ENCODE peak calls at places on chromosome 17, in five cellular contexts. One of them, this sample, is unnamed. For H3K4me1, the result is how much of the 10 kb centered on the place peaks cover.

GRCh38 chr17:2212328-2212981 is 91.1 kb downstream of the SMG6 start:
- DNase-seq in A549: no peak
- DNase-seq in right lobe of liver: no peak
- DNase-seq in stomach: no peak
- DNase-seq in tibial artery: peak
- DNase-seq in this sample: no peak

GRCh38 chr17:74239169-74239568 is 25.8 kb downstream of the TTYH2 start:
- DNase-seq in A549: no peak
- DNase-seq in stomach: no peak
- DNase-seq in right lobe of liver: peak
- DNase-seq in tibial artery: no peak
- DNase-seq in this sample: no peak

GRCh38 chr17:79413591-79413990 is 197.3 kb downstream of the RBFOX3 start:
- DNase-seq in right lobe of liver: no peak
- DNase-seq in tibial artery: no peak
- DNase-seq in A549: no peak
- DNase-seq in stomach: no peak
- DNase-seq in this sample: peak

GRCh38 chr17:79812969-79813825 is 16.3 kb upstream of the CBX8 start:
- DNase-seq in tibial artery: no peak
- DNase-seq in stomach: no peak
- DNase-seq in A549: peak
- DNase-seq in right lobe of liver: no peak
- DNase-seq in this sample: no peak

GRCh38 chr17:66542967-66543525 is 240.6 kb downstream of the PRKCA start:
- DNase-seq in stomach: no peak
- DNase-seq in A549: no peak
- DNase-seq in tibial artery: no peak
- DNase-seq in right lobe of liver: no peak
- DNase-seq in this sample: no peak

GRCh38 chr17:12856451-12856850 is 67.2 kb downstream of the ARHGAP44 start:
- DNase-seq in right lobe of liver: no peak
- DNase-seq in stomach: no peak
- DNase-seq in A549: no peak
- DNase-seq in tibial artery: no peak
- DNase-seq in this sample: no peak

GRCh38 chr17:64345691-64346376 is 44.8 kb downstream of the PECAM1 start:
- DNase-seq in A549: no peak
- DNase-seq in right lobe of liver: no peak
- DNase-seq in tibial artery: peak
- DNase-seq in stomach: no peak
- DNase-seq in this sample: no peak

GRCh38 chr17:78993981-78994671 is 14.4 kb upstream of the LGALS3BP start:
- DNase-seq in tibial artery: peak
- DNase-seq in A549: no peak
- DNase-seq in right lobe of liver: peak
- DNase-seq in stomach: peak
- DNase-seq in this sample: peak

GRCh38 chr17:7575959-7576358 is 3.5 kb upstream of the CD68 start:
- DNase-seq in stomach: no peak
- DNase-seq in A549: no peak
- DNase-seq in right lobe of liver: no peak
- DNase-seq in tibial artery: no peak
- DNase-seq in this sample: no peak

GRCh38 chr17:29194669-29195068 is 14.5 kb upstream of the MYO18A start:
- DNase-seq in stomach: no peak
- DNase-seq in A549: no peak
- DNase-seq in right lobe of liver: no peak
- DNase-seq in tibial artery: no peak
- DNase-seq in this sample: no peak
- H3K4me1 ChIP-seq in stomach: under half
- H3K4me1 ChIP-seq in A549: under half
- H3K4me1 ChIP-seq in right lobe of liver: under half
- H3K4me1 ChIP-seq in tibial artery: under half
- H3K4me1 ChIP-seq in this sample: under half

DNA sequence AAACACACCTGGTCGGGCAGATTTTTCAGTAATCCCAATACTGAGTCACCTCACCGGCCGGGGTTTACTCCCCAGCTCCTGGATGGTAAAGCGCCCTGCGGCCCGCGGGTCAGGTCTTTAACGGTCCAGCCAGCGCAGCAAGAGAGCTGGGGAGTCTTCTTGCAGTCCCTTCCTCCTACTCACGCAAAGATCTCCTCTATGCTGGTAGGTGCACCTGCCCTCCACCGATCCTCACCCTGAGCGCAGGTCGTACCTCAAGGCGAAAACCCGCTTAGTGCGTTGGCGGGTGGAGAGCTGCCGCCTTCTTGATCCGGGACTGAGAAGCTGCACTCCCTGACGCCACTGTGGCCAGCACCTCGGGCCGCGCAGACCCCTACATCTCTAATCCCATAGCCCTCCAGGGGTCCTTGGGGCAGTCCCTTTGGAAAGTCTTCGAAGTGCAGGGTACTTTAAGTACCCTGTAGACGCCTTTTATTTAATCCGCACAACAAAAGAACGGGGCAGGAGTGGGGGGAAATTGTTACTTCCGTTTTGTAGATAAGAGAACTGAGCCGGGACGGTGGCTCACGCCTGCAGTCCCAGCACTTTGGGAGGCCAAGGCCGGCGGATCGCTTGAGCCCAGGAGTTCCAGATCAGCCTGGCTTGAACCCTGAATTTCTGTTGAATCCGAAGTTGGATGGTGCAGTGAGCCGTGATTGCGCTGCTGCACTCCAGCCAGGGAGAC is 10.4 kb upstream of the HOXB13 start:
- DNase-seq in right lobe of liver: no peak
- DNase-seq in A549: no peak
- DNase-seq in tibial artery: peak
- DNase-seq in stomach: no peak
- DNase-seq in this sample: no peak
- H3K4me3 ChIP-seq in right lobe of liver: no peak
- H3K4me3 ChIP-seq in A549: no peak
- H3K4me3 ChIP-seq in tibial artery: no peak
- H3K4me3 ChIP-seq in stomach: no peak
- H3K4me3 ChIP-seq in this sample: no peak

DNA sequence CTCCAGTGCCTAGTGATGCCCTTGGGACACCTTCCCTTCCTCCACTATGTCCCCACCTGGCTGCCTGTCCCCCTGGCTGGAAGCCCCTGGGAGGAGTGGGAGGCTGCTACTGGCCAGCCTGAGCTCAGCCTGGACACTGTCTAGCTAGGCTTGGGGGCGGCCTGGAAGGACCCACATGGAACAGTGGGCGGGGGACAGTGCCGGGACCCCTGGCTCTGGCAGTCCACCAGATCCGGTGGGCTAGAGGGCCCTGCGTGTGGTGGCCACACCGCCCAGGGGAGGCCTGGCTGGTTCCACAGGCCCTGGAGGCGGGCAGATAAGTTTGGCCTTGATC is 388.0 kb upstream of the TNRC6C start:
- DNase-seq in right lobe of liver: no peak
- DNase-seq in A549: no peak
- DNase-seq in tibial artery: peak
- DNase-seq in stomach: no peak
- DNase-seq in this sample: no peak
- TF ChIP-seq CTCF in right lobe of liver: no peak
- TF ChIP-seq CTCF in A549: no peak
- TF ChIP-seq CTCF in tibial artery: no peak
- TF ChIP-seq CTCF in stomach: no peak
- TF ChIP-seq CTCF in this sample: no peak

DNA sequence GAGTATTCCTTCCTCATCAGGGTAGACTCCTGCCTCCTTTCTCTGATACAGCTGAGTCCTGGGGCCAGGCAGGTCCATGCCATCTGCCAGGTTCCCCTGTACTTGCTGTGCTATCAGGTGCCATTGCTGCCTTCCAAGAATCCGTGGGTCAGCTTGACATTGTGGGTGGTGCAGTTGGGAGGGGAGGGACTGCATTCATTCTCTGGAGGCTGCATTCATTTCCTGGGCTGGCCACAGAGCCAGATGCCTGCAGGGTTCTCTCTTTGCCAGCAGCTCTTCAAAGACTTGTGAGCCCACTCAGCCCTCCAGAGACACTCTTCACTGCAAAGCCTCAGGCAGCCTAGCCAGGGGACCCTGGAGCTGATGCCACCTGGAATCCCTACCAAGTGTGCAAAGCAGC is 20.7 kb downstream of the ANKFN1 start:
- DNase-seq in A549: no peak
- DNase-seq in tibial artery: no peak
- DNase-seq in right lobe of liver: no peak
- DNase-seq in stomach: no peak
- DNase-seq in this sample: no peak
- H3K4me1 ChIP-seq in A549: under half
- H3K4me1 ChIP-seq in tibial artery: under half
- H3K4me1 ChIP-seq in right lobe of liver: under half
- H3K4me1 ChIP-seq in stomach: under half
- H3K4me1 ChIP-seq in this sample: under half

GRCh38 chr17:31525801-31526549 is 134.5 kb downstream of the RAB11FIP4 start:
- DNase-seq in A549: peak
- DNase-seq in stomach: no peak
- DNase-seq in tibial artery: no peak
- DNase-seq in right lobe of liver: peak
- DNase-seq in this sample: no peak
- H3K4me3 ChIP-seq in A549: peak
- H3K4me3 ChIP-seq in stomach: no peak
- H3K4me3 ChIP-seq in tibial artery: no peak
- H3K4me3 ChIP-seq in right lobe of liver: no peak
- H3K4me3 ChIP-seq in this sample: no peak

DNA sequence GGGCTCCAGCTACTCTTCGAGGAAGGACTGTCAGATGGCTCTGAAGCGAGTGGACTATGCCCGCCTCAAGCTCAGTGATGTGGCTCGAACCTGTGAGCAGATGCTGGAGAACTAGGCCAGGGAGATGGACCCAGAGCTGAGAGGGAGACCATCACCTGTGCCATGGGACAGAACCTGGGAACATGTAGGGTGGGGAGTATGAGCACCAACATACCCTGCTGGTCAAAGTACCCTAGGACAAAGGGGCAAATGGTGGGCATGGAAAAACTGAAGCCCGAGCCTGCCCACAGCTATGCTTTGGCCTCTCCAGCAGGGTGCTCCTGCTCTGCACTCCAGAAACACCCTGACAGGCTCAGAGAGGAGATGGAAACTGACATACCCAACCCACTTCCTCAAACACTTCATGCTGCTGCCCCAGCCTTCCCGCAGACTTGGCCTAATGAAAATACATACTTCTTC is 1.9 kb downstream of the MED11 start:
- DNase-seq in stomach: no peak
- DNase-seq in A549: no peak
- DNase-seq in right lobe of liver: no peak
- DNase-seq in tibial artery: no peak
- DNase-seq in this sample: no peak
- TF ChIP-seq CTCF in stomach: no peak
- TF ChIP-seq CTCF in A549: no peak
- TF ChIP-seq CTCF in right lobe of liver: no peak
- TF ChIP-seq CTCF in tibial artery: no peak
- TF ChIP-seq CTCF in this sample: no peak